ENCODE peak calls at places on chromosomes 11 and 22, in seven cellular contexts. S is endothelial cell, Y is fibroblast of the aortic adventitia, E is BE2C, F is HCT116, N is cardiac fibroblast, M is tibial nerve. L is an unnamed sample.

GRCh38 chr22:44181033-44181911 is 547 bp downstream of the PARVG start:
- DNase-seq in S (no peak), Y (no peak), E (no peak), F (no peak), N (no peak), M (no peak), L (no peak)

GRCh38 chr22:26567610-26568009 is 22.3 kb downstream of the TPST2 start:
- DNase-seq in S (no peak), Y (no peak), E (no peak), F (no peak), N (no peak), M (no peak), L (no peak)

GRCh38 chr11:42315846-42316245 is 856.4 kb upstream of the LRRC4C start:
- DNase-seq in S (no peak), Y (no peak), E (no peak), F (no peak), N (peak), M (no peak), L (peak)

GRCh38 chr11:67280791-67281551 is 8.1 kb upstream of the ANKRD13D start:
- DNase-seq in S (no peak), Y (no peak), E (peak), F (no peak), N (no peak), M (no peak), L (no peak)

GRCh38 chr11:12087075-12087775 is 23.2 kb upstream of the MICAL2 start:
- DNase-seq in S (no peak), Y (peak), E (no peak), F (peak), N (peak), M (no peak), L (peak)

GRCh38 chr22:50516891-50517290 is 8.5 kb downstream of the SCO2 start:
- DNase-seq in S (no peak), Y (no peak), E (no peak), F (no peak), N (no peak), M (no peak), L (no peak)

GRCh38 chr11:11467278-11467677 is 114.2 kb upstream of the CSNK2A3 start:
- DNase-seq in S (no peak), Y (no peak), E (peak), F (no peak), N (no peak), M (no peak), L (no peak)

GRCh38 chr11:34426766-34427170 is 12.0 kb upstream of the CAT start:
- DNase-seq in S (no peak), Y (peak), E (peak), F (no peak), N (no peak), M (no peak), L (peak)

DNA sequence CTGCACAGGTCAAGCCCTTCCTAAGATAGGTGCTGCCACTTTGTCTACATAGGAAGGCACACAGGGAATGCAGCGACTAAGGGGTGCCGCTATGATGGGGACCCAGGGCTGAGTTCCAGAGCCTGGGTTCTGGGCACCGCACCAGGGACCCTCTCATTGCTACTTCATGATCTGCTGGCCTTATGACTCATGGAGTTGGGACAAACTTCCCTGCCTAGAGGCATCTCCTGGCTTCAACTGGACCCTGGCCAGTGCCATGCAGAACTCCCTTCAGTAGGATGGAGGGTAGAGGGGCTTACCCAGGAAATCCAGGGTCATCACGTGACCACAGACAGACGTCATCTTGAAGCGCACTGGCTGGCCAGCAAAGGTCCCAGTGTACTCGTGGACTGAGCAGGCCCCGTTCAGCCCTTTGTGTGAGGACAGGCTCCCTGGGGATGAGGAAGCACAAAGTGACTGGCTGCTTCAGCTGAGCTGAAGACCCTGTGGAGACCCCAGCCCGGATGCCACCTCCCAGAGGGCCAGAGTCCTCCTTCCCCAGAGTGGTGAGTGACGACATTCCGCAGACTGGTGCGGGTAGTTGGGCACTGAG is 8.4 kb downstream of the TOP3B start:
- DNase-seq in S (no peak), Y (no peak), E (no peak), F (no peak), N (no peak), M (no peak), L (no peak)
- TF ChIP-seq CTCF in S (no peak), Y (no peak), E (no peak), F (no peak), N (no peak), M (no peak), L (no peak)

GRCh38 chr11:3641191-3641590 is 601 bp downstream of the ART5 start:
- DNase-seq in S (no peak), Y (no peak), E (no peak), F (no peak), N (no peak), M (no peak), L (no peak)

GRCh38 chr11:3645552-3645951 is 624 bp downstream of the ART1 start:
- DNase-seq in S (no peak), Y (no peak), E (no peak), F (no peak), N (no peak), M (no peak), L (no peak)

GRCh38 chr11:3642071-3642951 is 519 bp upstream of the ART5 start:
- DNase-seq in S (peak), Y (peak), E (peak), F (peak), N (peak), M (peak), L (no peak)

GRCh38 chr11:3641701-3642070 is at the start of gene ART5:
- DNase-seq in S (no peak), Y (no peak), E (no peak), F (no peak), N (no peak), M (no peak), L (no peak)

DNA sequence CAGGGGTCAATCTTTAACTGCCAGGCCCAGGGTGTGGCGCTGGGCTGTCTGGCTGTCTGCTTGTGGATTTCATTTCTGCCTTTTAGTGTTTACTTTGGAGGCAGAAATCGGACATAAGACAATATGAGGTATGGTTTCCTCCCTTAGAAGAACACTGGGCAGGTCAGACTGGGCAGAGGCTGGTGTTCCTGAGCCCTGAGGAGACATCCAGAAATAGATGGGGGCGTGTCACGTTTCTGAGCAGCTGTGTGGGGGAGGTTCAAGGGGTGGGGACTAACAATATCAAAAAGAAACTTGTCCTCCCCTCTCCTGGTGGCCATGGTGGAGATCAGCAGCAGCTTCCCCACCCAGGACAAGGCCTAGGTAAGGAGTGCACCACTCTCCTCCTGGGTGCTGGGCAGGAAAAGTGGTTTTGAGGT is at the start of gene ART1:
- DNase-seq in S (no peak), Y (no peak), E (no peak), F (peak), N (peak), M (no peak), L (no peak)
- TF ChIP-seq CTCF in S (no peak), Y (peak), E (no peak), F (peak), N (no peak), M (no peak), L (no peak)

GRCh38 chr11:125426818-125427528 is 69.1 kb downstream of the FEZ1 start:
- DNase-seq in S (no peak), Y (no peak), E (no peak), F (no peak), N (no peak), M (no peak), L (no peak)

GRCh38 chr11:125425601-125426000 is 70.5 kb downstream of the FEZ1 start:
- DNase-seq in S (no peak), Y (peak), E (no peak), F (no peak), N (no peak), M (peak), L (no peak)

GRCh38 chr11:125428486-125429173 is 67.4 kb downstream of the FEZ1 start:
- DNase-seq in S (no peak), Y (no peak), E (no peak), F (no peak), N (no peak), M (no peak), L (no peak)

GRCh38 chr11:125418396-125418795 is 77.7 kb downstream of the FEZ1 start:
- DNase-seq in S (no peak), Y (no peak), E (no peak), F (no peak), N (no peak), M (no peak), L (no peak)

GRCh38 chr11:125423247-125423849 is 72.7 kb downstream of the FEZ1 start:
- DNase-seq in S (no peak), Y (no peak), E (no peak), F (peak), N (no peak), M (no peak), L (no peak)
- TF ChIP-seq CTCF in S (peak), Y (peak), E (peak), F (peak), N (peak), M (peak), L (peak)

GRCh38 chr11:32333335-32333991 is 101.9 kb downstream of the WT1 start:
- DNase-seq in S (peak), Y (peak), E (no peak), F (no peak), N (peak), M (peak), L (no peak)
- TF ChIP-seq CTCF in S (no peak), Y (peak), E (no peak), F (no peak), N (peak), M (peak), L (no peak)